ENCODE peak calls at places on chromosomes 16 and 17, in seven cellular contexts. O is AG09319; G is activated CD4-positive, alpha-beta T cell treated with anti-CD3 and anti-CD28 coated beads for 36 hours; B is activated B cell treated with CpG ODN at 0.5 μM for 24 hours; N is HEK293T; V is mucosa of descending colon; R is amygdala. U is an unnamed sample.

GRCh38 chr17:11744696-11745095 is 146.4 kb downstream of the DNAH9 start:
- DNase-seq in O (no peak), B (no peak), N (no peak), V (no peak), R (no peak), G (no peak), U (no peak)

GRCh38 chr17:82281502-82282238 is 8.2 kb upstream of the CSNK1D start:
- DNase-seq in R (no peak), V (peak; percentile 59), B (no peak), N (no peak), G (peak; percentile 79), O (no peak), U (no peak)

GRCh38 chr17:17841620-17842025 is 4.8 kb upstream of the SREBF1 start:
- DNase-seq in O (no peak), G (no peak), R (no peak), B (no peak), N (no peak), V (no peak), U (no peak)

GRCh38 chr17:50905460-50905803 is 39.3 kb upstream of the TOB1 start:
- DNase-seq in N (no peak), R (no peak), V (no peak), O (no peak), G (no peak), B (no peak), U (no peak)

GRCh38 chr16:3538222-3538621 is 37.4 kb downstream of the CLUAP1 start:
- DNase-seq in R (no peak), N (no peak), V (no peak), O (no peak), B (no peak), G (no peak), U (no peak)

GRCh38 chr16:55487048-55487803 is 8.2 kb downstream of the MMP2 start:
- DNase-seq in G (no peak), B (no peak), O (peak; percentile 94), N (no peak), R (no peak), V (no peak), U (no peak)

GRCh38 chr16:79001156-79001997 is 599.2 kb downstream of the MAF start:
- DNase-seq in O (no peak), R (no peak), B (no peak), N (no peak), G (no peak), V (no peak), U (no peak)

GRCh38 chr17:76039121-76039520 is 12.0 kb upstream of the EVPL start:
- DNase-seq in O (no peak), G (no peak), R (no peak), N (no peak), B (no peak), V (no peak), U (no peak)

GRCh38 chr17:12402963-12403622 is 262.6 kb upstream of the MYOCD start:
- DNase-seq in O (peak; percentile 37), R (no peak), B (no peak), G (no peak), N (no peak), V (no peak), U (no peak)

GRCh38 chr17:39979021-39979660 is 1.5 kb upstream of the PSMD3 start:
- DNase-seq in V (no peak), O (peak; percentile 5), N (no peak), G (no peak), B (no peak), R (no peak), U (no peak)

GRCh38 chr17:78419970-78420820 is 41.7 kb downstream of the PGS1 start:
- DNase-seq in R (no peak), V (no peak), N (no peak), O (no peak), G (no peak), B (no peak), U (no peak)

GRCh38 chr17:16443390-16444257 is 28.3 kb downstream of the TRPV2 start:
- DNase-seq in N (no peak), B (no peak), R (no peak), V (no peak), G (no peak), O (no peak), U (no peak)

GRCh38 chr17:76071497-76072148 is 694 bp downstream of the SRP68 start:
- DNase-seq in B (no peak), O (no peak), N (no peak), G (peak; percentile 56), R (no peak), V (no peak), U (no peak)

GRCh38 chr16:89357055-89357454 is 133.3 kb downstream of the ANKRD11 start:
- DNase-seq in V (no peak), B (no peak), N (no peak), O (no peak), R (no peak), G (peak; percentile 87), U (no peak)

GRCh38 chr17:81163703-81164413 is 1.4 kb upstream of the PVALEF start:
- DNase-seq in O (no peak), B (no peak), G (no peak), R (no peak), V (no peak), N (no peak), U (no peak)

GRCh38 chr17:29121442-29121841 is 58.8 kb downstream of the MYO18A start:
- DNase-seq in N (no peak), O (no peak), B (no peak), V (no peak), R (no peak), G (no peak), U (no peak)

GRCh38 chr17:81821603-81822311 is 11.3 kb downstream of the MCRIP1 start:
- DNase-seq in N (peak; percentile 82), V (peak; percentile 98), B (no peak), G (peak; percentile 53), O (no peak), R (peak; percentile 46), U (peak; percentile 13)

GRCh38 chr17:1744551-1745512 is 2.2 kb downstream of the SERPINF2 start:
- DNase-seq in R (no peak), N (no peak), V (no peak), O (no peak), B (no peak), G (no peak), U (no peak)

GRCh38 chr17:82100502-82101298 is 2.7 kb upstream of the FASN start:
- DNase-seq in B (no peak), V (peak; percentile 39), O (no peak), N (no peak), G (no peak), R (no peak), U (no peak)

GRCh38 chr16:11250091-11250785 is 5.8 kb downstream of the SOCS1 start:
- DNase-seq in O (no peak), B (no peak), R (no peak), G (peak; percentile 47), V (no peak), N (no peak), U (no peak)

GRCh38 chr17:606501-607243 is 108.0 kb downstream of the VPS53 start:
- DNase-seq in O (no peak), N (no peak), B (no peak), R (no peak), G (no peak), V (no peak), U (no peak)

GRCh38 chr17:59093702-59094231 is 12.9 kb downstream of the TRIM37 start:
- DNase-seq in V (peak; percentile 36), R (no peak), B (no peak), G (no peak), N (peak; percentile 33), O (peak; percentile 87), U (no peak)

GRCh38 chr17:34176440-34176839 is 78.6 kb upstream of the CCL2 start:
- DNase-seq in V (no peak), N (no peak), R (no peak), B (no peak), O (no peak), G (no peak), U (no peak)

GRCh38 chr17:16438557-16439302 is 23.4 kb downstream of the TRPV2 start:
- DNase-seq in B (peak; percentile 86), N (peak; percentile 98), G (peak; percentile 97), O (peak; percentile 99), V (peak; percentile 95), R (peak; percentile 97), U (peak; percentile 90)

GRCh38 chr17:18993876-18994275 is 10.7 kb downstream of the FAM83G start:
- DNase-seq in B (no peak), G (no peak), O (no peak), N (no peak), R (no peak), V (peak; percentile 37), U (no peak)

GRCh38 chr16:56226840-56227525 is 35.7 kb downstream of the GNAO1 start:
- DNase-seq in G (no peak), R (no peak), B (no peak), O (no peak), N (no peak), V (no peak), U (no peak)

GRCh38 chr17:7295230-7296180 is 1.1 kb upstream of the YBX2 start:
- DNase-seq in V (peak; percentile 56), B (no peak), R (no peak), O (no peak), N (no peak), G (no peak), U (no peak)

U was measured in hypothalamus.